ENCODE peak calls at places on chromosome 18, in four cellular contexts. One of them, this sample, is unnamed. For H3K9me3 and H3K4me1, the result is how much of the 10 kb centered on the place peaks cover.

GRCh38 chr18:42069036-42069435 is 114.0 kb downstream of the PIK3C3 start:
- DNase-seq in aorta: no peak
- DNase-seq in heart right ventricle: no peak
- DNase-seq in keratinocyte: no peak
- DNase-seq in this sample: no peak

GRCh38 chr18:24398515-24398914 is 891 bp upstream of the OSBPL1A start:
- DNase-seq in aorta: no peak
- DNase-seq in heart right ventricle: no peak
- DNase-seq in keratinocyte: no peak
- DNase-seq in this sample: peak

GRCh38 chr18:2627821-2628276 is 27.7 kb upstream of the SMCHD1 start:
- DNase-seq in aorta: no peak
- DNase-seq in heart right ventricle: no peak
- DNase-seq in keratinocyte: no peak
- DNase-seq in this sample: no peak

GRCh38 chr18:60050821-60051220 is 151.0 kb downstream of the PMAIP1 start:
- DNase-seq in aorta: no peak
- DNase-seq in heart right ventricle: no peak
- DNase-seq in keratinocyte: no peak
- DNase-seq in this sample: no peak

GRCh38 chr18:77130229-77131099 is 2.1 kb downstream of the MBP start:
- DNase-seq in aorta: no peak
- DNase-seq in heart right ventricle: no peak
- DNase-seq in keratinocyte: no peak
- DNase-seq in this sample: no peak

GRCh38 chr18:59311631-59312030 is 6.8 kb downstream of the CPLX4 start:
- DNase-seq in aorta: no peak
- DNase-seq in heart right ventricle: no peak
- DNase-seq in keratinocyte: no peak
- DNase-seq in this sample: no peak

GRCh38 chr18:76425299-76426101 is 69.5 kb downstream of the ZNF516 start:
- DNase-seq in aorta: no peak
- DNase-seq in heart right ventricle: no peak
- DNase-seq in keratinocyte: no peak
- DNase-seq in this sample: no peak

GRCh38 chr18:22031581-22031980 is 137.8 kb upstream of the GATA6 start:
- DNase-seq in aorta: no peak
- DNase-seq in heart right ventricle: no peak
- DNase-seq in keratinocyte: no peak
- DNase-seq in this sample: no peak

GRCh38 chr18:30376515-30376914 is 666.0 kb downstream of the DSC3 start:
- DNase-seq in aorta: no peak
- DNase-seq in heart right ventricle: no peak
- DNase-seq in keratinocyte: no peak
- DNase-seq in this sample: no peak

GRCh38 chr18:25230658-25231326 is 121.2 kb downstream of the ZNF521 start:
- DNase-seq in aorta: peak
- DNase-seq in heart right ventricle: peak
- DNase-seq in keratinocyte: no peak
- DNase-seq in this sample: peak

GRCh38 chr18:5628512-5629255 is 84.9 kb upstream of the EPB41L3 start:
- DNase-seq in aorta: peak
- DNase-seq in heart right ventricle: peak
- DNase-seq in keratinocyte: no peak
- DNase-seq in this sample: peak

GRCh38 chr18:49612515-49613033 is 50.7 kb downstream of the LIPG start:
- DNase-seq in aorta: no peak
- DNase-seq in heart right ventricle: no peak
- DNase-seq in keratinocyte: no peak
- DNase-seq in this sample: no peak

GRCh38 chr18:5410582-5410981 is 115.1 kb upstream of the ZBTB14 start:
- DNase-seq in aorta: no peak
- DNase-seq in heart right ventricle: no peak
- DNase-seq in keratinocyte: no peak
- DNase-seq in this sample: no peak

GRCh38 chr18:13374096-13374467 is 155.5 kb downstream of the LDLRAD4 start:
- DNase-seq in aorta: no peak
- DNase-seq in heart right ventricle: no peak
- DNase-seq in keratinocyte: no peak
- DNase-seq in this sample: no peak

GRCh38 chr18:13267517-13267916 is 49.0 kb downstream of the LDLRAD4 start:
- DNase-seq in aorta: no peak
- DNase-seq in heart right ventricle: no peak
- DNase-seq in keratinocyte: no peak
- DNase-seq in this sample: no peak

GRCh38 chr18:69326094-69326493 is 74.6 kb upstream of the DOK6 start:
- DNase-seq in aorta: no peak
- DNase-seq in heart right ventricle: no peak
- DNase-seq in keratinocyte: no peak
- DNase-seq in this sample: no peak

GRCh38 chr18:32019251-32019943 is 772 bp downstream of the RNF125 start:
- DNase-seq in aorta: peak
- DNase-seq in heart right ventricle: peak
- DNase-seq in keratinocyte: no peak
- DNase-seq in this sample: peak

GRCh38 chr18:10170375-10170774 is 256.6 kb downstream of the VAPA start:
- DNase-seq in aorta: no peak
- DNase-seq in heart right ventricle: no peak
- DNase-seq in keratinocyte: no peak
- DNase-seq in this sample: no peak

GRCh38 chr18:51010218-51010617 is 19.8 kb upstream of the SMAD4 start:
- DNase-seq in aorta: no peak
- DNase-seq in heart right ventricle: no peak
- DNase-seq in keratinocyte: no peak
- DNase-seq in this sample: no peak

GRCh38 chr18:22094375-22094767 is 75.0 kb upstream of the GATA6 start:
- DNase-seq in aorta: no peak
- DNase-seq in heart right ventricle: no peak
- DNase-seq in keratinocyte: no peak
- DNase-seq in this sample: no peak

GRCh38 chr18:27378396-27379094 is 193.4 kb upstream of the CHST9 start:
- DNase-seq in aorta: no peak
- DNase-seq in heart right ventricle: no peak
- DNase-seq in keratinocyte: peak
- DNase-seq in this sample: no peak

GRCh38 chr18:77178559-77178958 is 46.0 kb upstream of the MBP start:
- DNase-seq in aorta: no peak
- DNase-seq in heart right ventricle: no peak
- DNase-seq in keratinocyte: no peak
- DNase-seq in this sample: no peak

GRCh38 chr18:34697891-34698290 is 12.2 kb upstream of the DTNA start:
- DNase-seq in aorta: no peak
- DNase-seq in heart right ventricle: no peak
- DNase-seq in keratinocyte: peak
- DNase-seq in this sample: no peak

GRCh38 chr18:13382990-13383821 is 164.6 kb downstream of the LDLRAD4 start:
- DNase-seq in aorta: no peak
- DNase-seq in heart right ventricle: no peak
- DNase-seq in keratinocyte: no peak
- DNase-seq in this sample: no peak

GRCh38 chr18:3538456-3538855 is 88.5 kb downstream of the TGIF1 start:
- DNase-seq in aorta: no peak
- DNase-seq in heart right ventricle: no peak
- DNase-seq in keratinocyte: no peak
- DNase-seq in this sample: no peak

GRCh38 chr18:48922801-48923730 is 27.7 kb downstream of the SMAD7 start:
- DNase-seq in aorta: peak
- DNase-seq in heart right ventricle: peak
- DNase-seq in keratinocyte: no peak
- DNase-seq in this sample: peak

GRCh38 chr18:67199993-67200617 is 316.4 kb downstream of the DSEL start:
- DNase-seq in aorta: no peak
- DNase-seq in heart right ventricle: no peak
- DNase-seq in keratinocyte: peak
- DNase-seq in this sample: no peak

GRCh38 chr18:13793819-13794218 is 30.1 kb upstream of the MC5R start:
- DNase-seq in aorta: no peak
- DNase-seq in heart right ventricle: no peak
- DNase-seq in keratinocyte: no peak
- DNase-seq in this sample: no peak

GRCh38 chr18:44537521-44537920 is 143.2 kb upstream of the SETBP1 start:
- DNase-seq in aorta: peak
- DNase-seq in heart right ventricle: no peak
- DNase-seq in keratinocyte: peak
- DNase-seq in this sample: no peak

GRCh38 chr18:79726721-79727120 is 47.1 kb downstream of the CTDP1 start:
- DNase-seq in aorta: no peak
- DNase-seq in heart right ventricle: no peak
- DNase-seq in keratinocyte: no peak
- DNase-seq in this sample: no peak
- H3K9me3 ChIP-seq in aorta: under half
- H3K9me3 ChIP-seq in heart right ventricle: under half
- H3K9me3 ChIP-seq in keratinocyte: under half
- H3K9me3 ChIP-seq in this sample: under half

GRCh38 chr18:63161728-63162195 is 157.8 kb downstream of the BCL2 start:
- DNase-seq in aorta: peak
- DNase-seq in heart right ventricle: no peak
- DNase-seq in keratinocyte: peak
- DNase-seq in this sample: peak
- H3K4me1 ChIP-seq in aorta: under half
- H3K4me1 ChIP-seq in heart right ventricle: under half
- H3K4me1 ChIP-seq in keratinocyte: under half
- H3K4me1 ChIP-seq in this sample: under half

DNA sequence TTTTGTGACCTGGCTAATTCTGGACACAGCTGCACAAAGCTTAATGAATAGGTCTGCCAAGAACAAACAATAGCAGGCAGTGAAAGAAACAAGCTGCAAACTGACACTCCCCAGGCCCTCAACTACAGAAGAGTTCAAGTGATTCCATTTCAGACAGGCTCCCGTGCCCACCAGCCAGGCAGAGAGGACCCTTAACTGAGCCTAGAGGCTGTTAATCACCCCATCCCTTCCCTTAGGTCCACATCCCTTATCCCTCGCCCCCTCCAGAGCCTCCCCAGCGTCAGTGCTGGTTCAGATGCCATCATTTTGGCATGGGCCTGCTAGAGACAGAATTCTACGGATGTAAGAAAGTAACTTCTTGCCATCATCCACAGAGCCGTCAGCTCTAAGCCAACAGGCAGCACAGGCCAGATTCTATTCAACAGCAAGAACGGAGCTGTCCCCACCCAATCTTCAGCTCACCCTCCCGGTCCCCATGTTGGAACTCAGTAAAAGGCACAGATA is 7.2 kb downstream of the CYB5A start:
- DNase-seq in aorta: no peak
- DNase-seq in heart right ventricle: no peak
- DNase-seq in keratinocyte: no peak
- DNase-seq in this sample: no peak
- H3K4me3 ChIP-seq in aorta: no peak
- H3K4me3 ChIP-seq in heart right ventricle: no peak
- H3K4me3 ChIP-seq in keratinocyte: no peak
- H3K4me3 ChIP-seq in this sample: no peak

GRCh38 chr18:45802814-45803492 is 22.5 kb upstream of the SIGLEC15 start:
- DNase-seq in aorta: no peak
- DNase-seq in heart right ventricle: no peak
- DNase-seq in keratinocyte: peak
- DNase-seq in this sample: no peak
- H3K9me3 ChIP-seq in aorta: under half
- H3K9me3 ChIP-seq in heart right ventricle: under half
- H3K9me3 ChIP-seq in keratinocyte: under half
- H3K9me3 ChIP-seq in this sample: under half

DNA sequence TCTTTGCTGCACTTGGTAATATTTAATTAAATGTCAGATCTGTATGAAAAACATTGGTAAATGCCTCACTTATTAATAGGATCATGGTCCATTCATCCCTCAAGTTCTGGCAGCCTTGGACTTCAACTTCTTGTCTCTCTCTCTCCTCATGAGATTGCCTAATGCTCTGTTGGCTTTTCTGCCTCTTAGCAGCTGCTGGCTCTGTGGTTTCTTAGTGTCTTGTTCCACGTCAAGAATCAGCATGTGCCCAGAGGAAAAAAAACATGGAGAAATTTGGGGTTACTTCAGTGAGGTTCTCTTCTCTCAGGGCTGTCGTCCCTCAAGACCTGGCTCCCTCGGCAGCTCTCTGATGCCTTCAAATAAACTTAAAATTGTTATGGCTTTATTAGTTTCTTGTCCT is 75.4 kb downstream of the TAF4B start:
- DNase-seq in aorta: no peak
- DNase-seq in heart right ventricle: no peak
- DNase-seq in keratinocyte: no peak
- DNase-seq in this sample: no peak
- H3K4me1 ChIP-seq in aorta: under half
- H3K4me1 ChIP-seq in heart right ventricle: under half
- H3K4me1 ChIP-seq in keratinocyte: under half
- H3K4me1 ChIP-seq in this sample: under half

GRCh38 chr18:79856119-79857080 is 58.7 kb downstream of the KCNG2 start:
- DNase-seq in aorta: peak
- DNase-seq in heart right ventricle: no peak
- DNase-seq in keratinocyte: no peak
- DNase-seq in this sample: peak

GRCh38 chr18:79853993-79854364 is 56.2 kb downstream of the KCNG2 start:
- DNase-seq in aorta: peak
- DNase-seq in heart right ventricle: no peak
- DNase-seq in keratinocyte: no peak
- DNase-seq in this sample: no peak

GRCh38 chr18:79855147-79855910 is 57.6 kb downstream of the KCNG2 start:
- DNase-seq in aorta: peak
- DNase-seq in heart right ventricle: no peak
- DNase-seq in keratinocyte: no peak
- DNase-seq in this sample: peak

GRCh38 chr18:79859314-79859713 is 61.6 kb downstream of the KCNG2 start:
- DNase-seq in aorta: no peak
- DNase-seq in heart right ventricle: no peak
- DNase-seq in keratinocyte: no peak
- DNase-seq in this sample: no peak

GRCh38 chr18:79857082-79857661 is 59.4 kb downstream of the KCNG2 start:
- DNase-seq in aorta: peak
- DNase-seq in heart right ventricle: no peak
- DNase-seq in keratinocyte: no peak
- DNase-seq in this sample: no peak
- H3K4me3 ChIP-seq in aorta: no peak
- H3K4me3 ChIP-seq in heart right ventricle: no peak
- H3K4me3 ChIP-seq in keratinocyte: no peak
- H3K4me3 ChIP-seq in this sample: no peak

GRCh38 chr18:78741381-78742340 is 238.0 kb upstream of the SALL3 start:
- DNase-seq in aorta: peak
- DNase-seq in heart right ventricle: no peak
- DNase-seq in keratinocyte: no peak
- DNase-seq in this sample: no peak
- H3K9me3 ChIP-seq in aorta: under half
- H3K9me3 ChIP-seq in heart right ventricle: under half
- H3K9me3 ChIP-seq in keratinocyte: under half
- H3K9me3 ChIP-seq in this sample: under half

DNA sequence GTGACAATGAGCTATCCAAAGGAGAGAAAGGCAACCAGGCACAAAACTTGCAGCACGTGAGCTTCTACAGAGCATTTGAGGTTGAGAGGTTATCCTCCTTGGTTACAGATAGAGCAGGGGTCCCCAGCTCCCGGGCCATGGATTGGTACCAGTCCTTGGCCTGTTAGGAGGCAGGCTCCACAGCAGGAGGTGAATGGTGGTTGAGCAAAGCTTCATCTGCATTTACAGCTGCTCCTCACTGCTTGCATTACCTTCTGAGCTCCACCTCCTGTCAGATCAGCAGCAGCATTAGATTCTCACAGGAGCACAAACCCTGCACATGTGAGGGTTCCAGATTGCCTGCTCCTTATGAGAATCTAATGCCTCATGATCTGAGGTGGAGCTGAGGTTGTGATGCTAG is 57.8 kb upstream of the ST8SIA3 start:
- DNase-seq in aorta: no peak
- DNase-seq in heart right ventricle: no peak
- DNase-seq in keratinocyte: no peak
- DNase-seq in this sample: no peak
- H3K4me1 ChIP-seq in aorta: under half
- H3K4me1 ChIP-seq in heart right ventricle: under half
- H3K4me1 ChIP-seq in keratinocyte: under half
- H3K4me1 ChIP-seq in this sample: under half

GRCh38 chr18:75211721-75212625 is 1.4 kb downstream of the TSHZ1 start:
- DNase-seq in aorta: peak
- DNase-seq in heart right ventricle: peak
- DNase-seq in keratinocyte: no peak
- DNase-seq in this sample: peak
- H3K4me3 ChIP-seq in aorta: peak
- H3K4me3 ChIP-seq in heart right ventricle: peak
- H3K4me3 ChIP-seq in keratinocyte: peak
- H3K4me3 ChIP-seq in this sample: peak

This sample was measured in psoas muscle.